ENCODE peak calls at places on chromosomes 1 and 21, in five cellular contexts. H is A549, L is tibial nerve, R is right atrium auricular region, V is left lung. T is an unnamed sample.

GRCh38 chr1:5910276-5910620 is 82.0 kb downstream of the NPHP4 start:
- DNase-seq in H (no peak), L (no peak), R (no peak), V (no peak), T (no peak)

GRCh38 chr1:109466440-109467300 is at the start of gene SYPL2:
- DNase-seq in H (peak), L (peak), R (no peak), V (peak), T (peak)

GRCh38 chr1:87757700-87758099 is 429.0 kb downstream of the LMO4 start:
- DNase-seq in H (no peak), L (no peak), R (no peak), V (no peak), T (no peak)

GRCh38 chr1:202228484-202229122 is 35.0 kb downstream of the LGR6 start:
- DNase-seq in H (no peak), L (no peak), R (no peak), V (no peak), T (no peak)

GRCh38 chr1:69982992-69983391 is 222.4 kb downstream of the LRRC40 start:
- DNase-seq in H (no peak), L (no peak), R (no peak), V (no peak), T (no peak)

GRCh38 chr1:28983509-28984310 is 69.3 kb downstream of the EPB41 start:
- DNase-seq in H (peak), L (no peak), R (no peak), V (peak), T (no peak)

GRCh38 chr1:205248793-205249601 is 21.3 kb downstream of the TMCC2 start:
- DNase-seq in H (no peak), L (peak), R (peak), V (no peak), T (peak)

GRCh38 chr1:174969977-174970376 is 29.8 kb upstream of the CACYBP start:
- DNase-seq in H (no peak), L (no peak), R (no peak), V (no peak), T (no peak)

GRCh38 chr21:45873418-45873817 is 108.2 kb upstream of the COL6A1 start:
- DNase-seq in H (no peak), L (no peak), R (no peak), V (no peak), T (no peak)

GRCh38 chr1:54476231-54477109 is 70.3 kb upstream of the SSBP3 start:
- DNase-seq in H (no peak), L (no peak), R (no peak), V (no peak), T (peak)

GRCh38 chr1:18091660-18092446 is 15.7 kb upstream of the IGSF21 start:
- DNase-seq in H (no peak), L (peak), R (peak), V (no peak), T (no peak)

GRCh38 chr1:149917590-149918144 is at the start of gene SV2A:
- DNase-seq in H (no peak), L (no peak), R (no peak), V (no peak), T (peak)

GRCh38 chr1:100866041-100866900 is 28.4 kb downstream of the EXTL2 start:
- DNase-seq in H (peak), L (no peak), R (no peak), V (no peak), T (peak)

GRCh38 chr1:220694866-220695382 is 4.8 kb downstream of the C1orf115 start:
- DNase-seq in H (no peak), L (no peak), R (no peak), V (no peak), T (no peak)

GRCh38 chr1:65119951-65120350 is 28.1 kb upstream of the AK4 start:
- DNase-seq in H (no peak), L (no peak), R (no peak), V (no peak), T (no peak)

GRCh38 chr1:181086926-181087325 is 1.6 kb upstream of the IER5 start:
- DNase-seq in H (peak), L (no peak), R (no peak), V (no peak), T (peak)

GRCh38 chr1:27011058-27011764 is 1.4 kb downstream of the TENT5B start:
- DNase-seq in H (peak), L (no peak), R (no peak), V (peak), T (peak)

GRCh38 chr1:19307804-19308508 is 4.0 kb downstream of the AKR7A2 start:
- DNase-seq in H (no peak), L (no peak), R (no peak), V (no peak), T (no peak)

GRCh38 chr1:154990276-154990675 is 3.1 kb upstream of the LENEP start:
- DNase-seq in H (no peak), L (no peak), R (no peak), V (no peak), T (no peak)

GRCh38 chr1:154989195-154989860 is 4.1 kb upstream of the LENEP start:
- DNase-seq in H (no peak), L (no peak), R (no peak), V (no peak), T (no peak)

GRCh38 chr1:154983776-154984466 is 777 bp downstream of the FLAD1 start:
- DNase-seq in H (no peak), L (no peak), R (no peak), V (no peak), T (no peak)

GRCh38 chr1:154987326-154987725 is 4.2 kb downstream of the FLAD1 start:
- DNase-seq in H (no peak), L (no peak), R (no peak), V (no peak), T (peak)

GRCh38 chr1:154988053-154988954 is 5.1 kb upstream of the LENEP start:
- DNase-seq in H (no peak), L (no peak), R (no peak), V (no peak), T (no peak)
- TF ChIP-seq CTCF in H (peak), L (no peak), R (no peak), V (no peak), T (no peak)

DNA sequence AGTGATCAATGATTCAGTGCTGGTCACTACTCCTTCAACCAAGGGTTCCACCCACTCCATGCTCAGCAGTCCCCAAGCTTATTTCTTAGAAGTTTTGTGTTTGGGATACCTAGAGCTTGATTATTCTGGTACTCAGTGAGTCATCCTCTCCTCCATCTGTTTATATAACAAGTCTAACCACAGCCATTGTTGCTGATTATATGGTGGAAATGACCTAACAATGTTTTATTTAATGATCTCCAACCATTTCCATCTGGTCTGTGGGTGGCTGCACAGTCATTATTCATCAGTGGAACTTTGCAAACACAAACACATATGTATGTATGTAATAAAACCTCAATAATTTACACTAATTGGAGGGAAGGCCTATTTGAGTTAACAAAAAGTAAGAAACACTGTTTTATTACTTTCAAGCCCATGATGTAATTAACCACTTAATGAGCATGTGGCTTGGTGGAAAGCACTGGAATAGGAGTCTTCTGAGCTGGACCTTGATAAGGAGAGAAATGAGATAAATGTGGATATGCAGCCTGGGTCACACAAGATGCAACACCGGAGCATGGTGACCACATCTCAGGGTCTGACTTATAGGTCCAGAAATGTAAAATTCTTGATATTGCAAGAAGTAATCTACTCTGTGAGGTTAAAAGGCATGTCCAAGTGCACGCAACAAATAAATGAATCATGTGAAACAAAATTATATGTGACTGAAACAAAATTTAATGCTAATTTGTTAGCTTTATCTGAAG is 99.0 kb upstream of the WLS start:
- DNase-seq in H (no peak), L (no peak), R (no peak), V (no peak), T (peak)
- H3K27ac ChIP-seq in H (no peak), L (no peak), R (no peak), V (no peak), T (no peak)

GRCh38 chr1:94843846-94844245 is 23.7 kb downstream of the SLC44A3 start:
- DNase-seq in H (no peak), L (no peak), R (no peak), V (no peak), T (no peak)

GRCh38 chr1:94846286-94846685 is 26.1 kb downstream of the SLC44A3 start:
- DNase-seq in H (no peak), L (no peak), R (no peak), V (no peak), T (peak)

GRCh38 chr1:94836891-94837290 is 16.7 kb downstream of the SLC44A3 start:
- DNase-seq in H (no peak), L (no peak), R (no peak), V (no peak), T (no peak)

GRCh38 chr1:94843430-94843829 is 23.3 kb downstream of the SLC44A3 start:
- DNase-seq in H (no peak), L (no peak), R (no peak), V (no peak), T (no peak)

GRCh38 chr1:94840811-94841210 is 20.7 kb downstream of the SLC44A3 start:
- DNase-seq in H (no peak), L (no peak), R (no peak), V (no peak), T (no peak)
- TF ChIP-seq CTCF in H (no peak), L (no peak), R (no peak), V (no peak), T (no peak)

GRCh38 chr21:35259452-35259851 is 210.3 kb upstream of the RUNX1 start:
- DNase-seq in H (no peak), L (no peak), R (no peak), V (no peak), T (no peak)

GRCh38 chr21:35268817-35269216 is 219.7 kb upstream of the RUNX1 start:
- DNase-seq in H (no peak), L (no peak), R (no peak), V (no peak), T (no peak)

GRCh38 chr21:35268261-35268660 is 219.2 kb upstream of the RUNX1 start:
- DNase-seq in H (no peak), L (no peak), R (no peak), V (no peak), T (no peak)

GRCh38 chr21:35266546-35266945 is 217.4 kb upstream of the RUNX1 start:
- DNase-seq in H (no peak), L (no peak), R (no peak), V (no peak), T (no peak)

GRCh38 chr21:35265170-35265877 is 216.2 kb upstream of the RUNX1 start:
- DNase-seq in H (peak), L (no peak), R (no peak), V (no peak), T (no peak)
- H3K27ac ChIP-seq in H (peak), L (no peak), R (no peak), V (no peak), T (no peak)